ENCODE peak calls at places on chromosomes 3 and 15, in five cellular contexts. F is activated T-cell treated with anti-CD3 and anti-CD28 coated beads for 1 hour, U is amniotic stem cell, K is mesendoderm, N is adrenal gland. J is an unnamed sample.

GRCh38 chr3:107128942-107129341 is 248.3 kb upstream of the CCDC54 start:
- DNase-seq in F (no peak), N (no peak), K (no peak), U (no peak), J (no peak)

GRCh38 chr3:72629191-72629611 is 219.0 kb downstream of the SHQ1 start:
- DNase-seq in K (peak; percentile 56), U (no peak), F (no peak), N (no peak), J (no peak)

GRCh38 chr3:112799946-112800345 is 46.7 kb downstream of the CD200R1L start:
- DNase-seq in N (no peak), F (no peak), K (no peak), U (no peak), J (no peak)

GRCh38 chr3:44079916-44080315 is 161.8 kb upstream of the TOPAZ1 start:
- DNase-seq in U (no peak), N (no peak), K (no peak), F (no peak), J (no peak)

GRCh38 chr3:195812366-195812765 is 637 bp upstream of the MUC4 start:
- DNase-seq in K (no peak), F (no peak), N (no peak), U (no peak), J (no peak)

GRCh38 chr15:31461375-31461774 is 134.7 kb downstream of the KLF13 start:
- DNase-seq in K (no peak), F (no peak), N (peak; percentile 3), U (no peak), J (no peak)

GRCh38 chr3:32522682-32523081 is 20.0 kb upstream of the CMTM6 start:
- DNase-seq in N (no peak), F (no peak), K (no peak), U (no peak), J (no peak)

GRCh38 chr15:40929730-40930429 is 740 bp downstream of the DLL4 start:
- DNase-seq in K (no peak), F (no peak), U (no peak), N (peak; percentile 57), J (peak; percentile 43)

GRCh38 chr3:132290833-132291232 is 26.4 kb upstream of the ACP3 start:
- DNase-seq in U (no peak), K (no peak), F (no peak), N (no peak), J (no peak)

GRCh38 chr3:112497897-112498548 is 1.2 kb downstream of the BTLA start:
- DNase-seq in U (no peak), K (no peak), F (no peak), N (no peak), J (no peak)

GRCh38 chr3:12506201-12506600 is 21.9 kb downstream of the TSEN2 start:
- DNase-seq in U (no peak), F (no peak), K (no peak), N (no peak), J (no peak)

GRCh38 chr3:25074151-25074550 is 353.9 kb upstream of the RARB start:
- DNase-seq in F (no peak), N (no peak), U (no peak), K (peak; percentile 14), J (no peak)

GRCh38 chr15:66252411-66253295 is 897 bp downstream of the MEGF11 start:
- DNase-seq in K (peak; percentile 63), N (peak; percentile 56), U (no peak), F (peak; percentile 33), J (no peak)

GRCh38 chr3:159872374-159873109 is 116.1 kb upstream of the IL12A start:
- DNase-seq in F (no peak), N (no peak), U (peak; percentile 77), K (peak; percentile 71), J (no peak)